ENCODE peak calls at places on chromosomes 13 and 19, in four cellular contexts. Z is EL, G is heart left ventricle, E is esophagus squamous epithelium. V is an unnamed sample.

GRCh38 chr19:18098891-18099622 is 1.5 kb downstream of the MAST3 start:
- DNase-seq in G (no peak), E (no peak), Z (no peak), V (no peak)

GRCh38 chr13:94479559-94480095 is at the start of gene DCT:
- DNase-seq in Z (no peak), G (no peak), E (no peak), V (no peak)

GRCh38 chr19:16373539-16373938 is 48.9 kb downstream of the KLF2 start:
- DNase-seq in G (no peak), Z (peak; percentile 80), E (no peak), V (no peak)

GRCh38 chr13:113999618-113999910 is 25.7 kb upstream of the C13orf46 start:
- DNase-seq in Z (no peak), E (no peak), G (no peak), V (no peak)

GRCh38 chr19:47305309-47305751 is 4.3 kb upstream of the C5AR1 start:
- DNase-seq in G (peak; percentile 34), E (no peak), Z (peak; percentile 88), V (peak; percentile 14)

GRCh38 chr19:1512671-1513491 is at the start of gene ADAMTSL5:
- DNase-seq in G (peak; percentile 69), Z (peak; percentile 78), E (no peak), V (peak; percentile 41)

GRCh38 chr13:30752201-30752797 is 17.0 kb downstream of the ALOX5AP start:
- DNase-seq in E (no peak), G (peak; percentile 12), Z (no peak), V (no peak)

GRCh38 chr19:30792561-30793505 is 420.6 kb downstream of the ZNF536 start:
- DNase-seq in E (no peak), Z (no peak), G (no peak), V (no peak)

GRCh38 chr13:111389621-111390521 is 69.4 kb downstream of the TEX29 start:
- DNase-seq in Z (no peak), G (no peak), E (no peak), V (no peak)

GRCh38 chr19:18046066-18046718 is 38.2 kb downstream of the ARRDC2 start:
- DNase-seq in E (no peak), Z (peak; percentile 97), G (no peak), V (no peak)

GRCh38 chr13:100439247-100439955 is 149.2 kb downstream of the GGACT start:
- DNase-seq in G (no peak), Z (no peak), E (no peak), V (no peak)

GRCh38 chr13:35814573-35814972 is 316.6 kb downstream of the DCLK1 start:
- DNase-seq in G (no peak), Z (no peak), E (no peak), V (no peak)

GRCh38 chr13:30108913-30109237 is 198.5 kb downstream of the KATNAL1 start:
- DNase-seq in G (no peak), E (no peak), Z (no peak), V (no peak)

GRCh38 chr13:38391341-38391740 is 41.7 kb downstream of the UFM1 start:
- DNase-seq in Z (no peak), G (no peak), E (no peak), V (no peak)

GRCh38 chr19:19817357-19817756 is 4.2 kb downstream of the ZNF506 start:
- DNase-seq in E (no peak), Z (no peak), G (no peak), V (peak; percentile 56)

GRCh38 chr19:5826531-5827341 is 12.8 kb downstream of the FUT6 start:
- DNase-seq in G (peak; percentile 70), E (no peak), Z (peak; percentile 46), V (no peak)